ENCODE peak calls at places on chromosomes 13 and 19, in seven cellular contexts. P, C, O, S, K, B and A are unnamed samples.
A peak's percentile ranks its signal among the peaks of the same experiment; 100 is the strongest.

GRCh38 chr13:25770601-25771000 is 281.2 kb downstream of the SHISA2 start:
- DNase-seq in P (no peak), C (no peak), O (no peak), S (no peak), K (no peak), B (no peak), A (no peak)

GRCh38 chr19:56383826-56384605 is 9.3 kb downstream of the ZNF582 start:
- DNase-seq in P (no peak), C (no peak), O (no peak), S (no peak), K (peak; percentile 34), B (no peak), A (no peak)

GRCh38 chr19:43470288-43470687 is 4.9 kb upstream of the LYPD3 start:
- DNase-seq in P (peak; percentile 66), C (no peak), O (peak; percentile 34), S (no peak), K (peak; percentile 82), B (no peak), A (no peak)

GRCh38 chr13:21458457-21458815 is 667 bp downstream of the ZDHHC20 start:
- DNase-seq in P (peak; percentile 82), C (peak; percentile 50), O (peak; percentile 60), S (peak; percentile 15), K (no peak), B (peak; percentile 18), A (no peak)

GRCh38 chr13:112898786-112899617 is 70.0 kb upstream of the MCF2L start:
- DNase-seq in P (peak; percentile 34), C (peak; percentile 14), O (no peak), S (no peak), K (no peak), B (no peak), A (no peak)

GRCh38 chr19:30132312-30133075 is 190.5 kb downstream of the URI1 start:
- DNase-seq in P (peak; percentile 54), C (no peak), O (no peak), S (no peak), K (no peak), B (no peak), A (no peak)

GRCh38 chr19:39103151-39103550 is 19.0 kb downstream of the ACP7 start:
- DNase-seq in P (no peak), C (no peak), O (no peak), S (no peak), K (no peak), B (no peak), A (no peak)

GRCh38 chr19:13887529-13887928 is 10.6 kb downstream of the NANOS3 start:
- DNase-seq in P (no peak), C (no peak), O (no peak), S (no peak), K (peak; percentile 32), B (no peak), A (no peak)

GRCh38 chr19:55909801-55910200 is 22.3 kb downstream of the NLRP13 start:
- DNase-seq in P (no peak), C (no peak), O (no peak), S (no peak), K (no peak), B (no peak), A (no peak)

GRCh38 chr19:18995804-18996241 is 37.5 kb downstream of the SUGP2 start:
- DNase-seq in P (no peak), C (no peak), O (peak; percentile 29), S (no peak), K (peak; percentile 88), B (peak; percentile 35), A (peak; percentile 66)

GRCh38 chr19:45424191-45425058 is 708 bp upstream of the ERCC1 start:
- DNase-seq in P (peak; percentile 83), C (peak; percentile 74), O (peak; percentile 25), S (no peak), K (peak; percentile 96), B (peak; percentile 82), A (peak; percentile 94)